ENCODE peak calls at places on chromosomes 16 and 17, in eight cellular contexts. H is AG04450, W is ascending aorta, C is neural crest cell, K is PC-9, B is LHCN-M2, Q is endothelial cell, I is HL-60. T is an unnamed sample.

GRCh38 chr17:71970312-71970711 is 150.5 kb upstream of the SOX9 start:
- DNase-seq in B (peak), W (no peak), I (no peak), K (peak), Q (no peak), H (no peak), C (no peak), T (no peak)

GRCh38 chr17:48722924-48723554 is at the start of gene PRAC2:
- DNase-seq in Q (no peak), C (no peak), B (no peak), W (no peak), I (no peak), H (no peak), K (no peak), T (peak)

GRCh38 chr16:46914556-46915201 is 30.5 kb downstream of the GPT2 start:
- DNase-seq in Q (no peak), I (no peak), C (no peak), K (no peak), B (no peak), H (no peak), W (no peak), T (no peak)

GRCh38 chr16:30829130-30830071 is 42.4 kb upstream of the ZNF629 start:
- DNase-seq in I (no peak), K (no peak), B (no peak), Q (no peak), C (no peak), H (no peak), W (no peak), T (no peak)

GRCh38 chr16:22014271-22014873 is 6.5 kb downstream of the MOSMO start:
- DNase-seq in H (no peak), C (no peak), B (no peak), Q (no peak), W (no peak), I (no peak), K (no peak), T (no peak)

GRCh38 chr17:31487648-31488263 is 96.3 kb downstream of the RAB11FIP4 start:
- DNase-seq in C (peak), W (peak), B (no peak), H (no peak), I (peak), Q (peak), K (peak), T (peak)

GRCh38 chr16:8859913-8860881 is 8.6 kb downstream of the CARHSP1 start:
- DNase-seq in I (no peak), K (peak), C (no peak), W (no peak), Q (no peak), H (no peak), B (peak), T (no peak)

GRCh38 chr16:65793781-65794180 is 572.7 kb upstream of the CDH5 start:
- DNase-seq in H (no peak), K (no peak), Q (no peak), I (no peak), C (no peak), W (no peak), B (no peak), T (no peak)

GRCh38 chr16:28981517-28981916 is 3.3 kb upstream of the LAT start:
- DNase-seq in Q (peak), C (peak), H (no peak), K (no peak), I (peak), B (peak), W (no peak), T (peak)

GRCh38 chr17:64053101-64053500 is 32.7 kb upstream of the ICAM2 start:
- DNase-seq in I (no peak), B (no peak), H (no peak), C (no peak), K (no peak), W (no peak), Q (no peak), T (no peak)

GRCh38 chr16:81486555-81487061 is 42.0 kb downstream of the CMIP start:
- DNase-seq in Q (no peak), H (no peak), W (peak), K (no peak), I (no peak), B (no peak), C (no peak), T (no peak)

GRCh38 chr17:49360796-49361128 is 1.3 kb downstream of the ZNF652 start:
- DNase-seq in B (peak), H (no peak), W (peak), I (no peak), C (no peak), K (peak), Q (no peak), T (peak)

GRCh38 chr16:86033016-86033474 is 134.1 kb downstream of the IRF8 start:
- DNase-seq in I (no peak), Q (no peak), H (no peak), B (no peak), C (no peak), K (no peak), W (no peak), T (peak)

GRCh38 chr17:72588961-72589360 is 468.1 kb downstream of the SOX9 start:
- DNase-seq in Q (no peak), I (no peak), C (no peak), K (peak), B (peak), H (no peak), W (no peak), T (no peak)

GRCh38 chr17:69743091-69743490 is 328.6 kb downstream of the MAP2K6 start:
- DNase-seq in B (no peak), H (no peak), Q (no peak), K (no peak), W (no peak), I (no peak), C (no peak), T (peak)

GRCh38 chr17:12553625-12554024 is 112.1 kb upstream of the MYOCD start:
- DNase-seq in I (no peak), B (no peak), W (no peak), C (no peak), Q (no peak), K (no peak), H (no peak), T (no peak)

GRCh38 chr16:80836846-80837245 is 32.4 kb upstream of the CDYL2 start:
- DNase-seq in W (no peak), B (no peak), I (no peak), H (no peak), K (no peak), C (no peak), Q (no peak), T (no peak)

GRCh38 chr17:81845881-81846742 is 11.3 kb upstream of the PPP1R27 start:
- DNase-seq in W (no peak), Q (no peak), B (no peak), I (no peak), C (no peak), K (no peak), H (no peak), T (no peak)

GRCh38 chr17:79614248-79614647 is 3.4 kb upstream of the RBFOX3 start:
- DNase-seq in W (no peak), H (no peak), I (no peak), C (no peak), Q (no peak), K (no peak), B (no peak), T (no peak)

GRCh38 chr16:81686391-81687182 is 92.5 kb upstream of the PLCG2 start:
- DNase-seq in K (no peak), B (no peak), W (no peak), H (no peak), I (no peak), Q (peak), C (no peak), T (no peak)

GRCh38 chr16:67963325-67964321 is 4.8 kb downstream of the SLC12A4 start:
- DNase-seq in K (no peak), C (no peak), I (no peak), W (no peak), B (no peak), H (no peak), Q (no peak), T (peak)

GRCh38 chr16:787978-788398 is at the start of gene RPUSD1:
- DNase-seq in C (no peak), I (peak), B (no peak), H (no peak), Q (no peak), W (no peak), K (no peak), T (no peak)

GRCh38 chr16:80323187-80323807 is 217.5 kb upstream of the DYNLRB2 start:
- DNase-seq in H (no peak), W (no peak), K (no peak), B (no peak), C (no peak), Q (no peak), I (no peak), T (peak)

GRCh38 chr16:24837969-24838368 is 7.8 kb upstream of the SLC5A11 start:
- DNase-seq in B (no peak), W (no peak), C (no peak), H (no peak), K (no peak), Q (no peak), I (no peak), T (peak)

T was measured in endodermal cell.